ENCODE peak calls at places on chromosome 5, in six cellular contexts. A, X, S, L, V and N are unnamed samples.
A peak's percentile ranks its signal among the peaks of the same experiment; 100 is the strongest.

GRCh38 chr5:158297002-158297527 is 438.1 kb upstream of the CLINT1 start:
- DNase-seq in L (no peak), A (no peak), V (no peak), S (no peak), X (no peak), N (no peak)

GRCh38 chr5:149614034-149614907 is 33.0 kb downstream of the ARHGEF37 start:
- DNase-seq in A (no peak), X (no peak), V (no peak), S (no peak), L (no peak), N (no peak)

GRCh38 chr5:56737002-56737621 is 78.2 kb upstream of the MAP3K1 start:
- DNase-seq in A (no peak), L (no peak), X (no peak), S (peak; percentile 44), V (peak; percentile 3), N (no peak)

GRCh38 chr5:155564541-155564940 is 551.0 kb downstream of the KIF4B start:
- DNase-seq in L (no peak), S (no peak), X (no peak), V (no peak), A (no peak), N (no peak)

GRCh38 chr5:33409435-33410146 is 31.2 kb upstream of the TARS1 start:
- DNase-seq in X (no peak), V (no peak), A (no peak), S (peak; percentile 53), L (no peak), N (peak; percentile 34)

GRCh38 chr5:151870820-151871219 is 53.8 kb downstream of the GLRA1 start:
- DNase-seq in S (peak; percentile 75), V (no peak), A (no peak), X (peak; percentile 15), L (no peak), N (peak; percentile 14)

GRCh38 chr5:149581192-149581861 is at the start of gene ARHGEF37:
- DNase-seq in S (peak; percentile 74), V (peak; percentile 70), L (peak; percentile 22), X (peak; percentile 69), A (peak; percentile 78), N (no peak)

GRCh38 chr5:147193123-147193522 is 41.7 kb upstream of the STK32A start:
- DNase-seq in L (no peak), A (no peak), X (no peak), S (no peak), V (no peak), N (no peak)

GRCh38 chr5:180090769-180091546 is 19.4 kb upstream of the RNF130 start:
- DNase-seq in S (peak; percentile 56), L (no peak), A (no peak), X (no peak), V (no peak), N (no peak)

GRCh38 chr5:108193021-108193795 is 188.7 kb downstream of the FBXL17 start:
- DNase-seq in L (no peak), V (no peak), A (no peak), S (peak; percentile 70), X (peak; percentile 36), N (peak; percentile 46)

GRCh38 chr5:5203441-5203840 is 63.3 kb downstream of the ADAMTS16 start:
- DNase-seq in V (no peak), L (no peak), S (no peak), A (no peak), X (no peak), N (no peak)

GRCh38 chr5:151030377-151030776 is 10.0 kb downstream of the GPX3 start:
- DNase-seq in L (no peak), X (peak; percentile 55), V (no peak), S (no peak), A (no peak), N (no peak)

GRCh38 chr5:177425801-177426565 is 493 bp upstream of the GRK6 start:
- DNase-seq in X (peak; percentile 99), S (peak; percentile 100), L (peak; percentile 98), V (peak; percentile 99), A (peak; percentile 100), N (peak; percentile 100)

GRCh38 chr5:34447424-34447823 is 208.7 kb upstream of the RAI14 start:
- DNase-seq in L (no peak), X (no peak), A (no peak), S (no peak), V (no peak), N (no peak)

GRCh38 chr5:180795771-180796313 is 6.8 kb downstream of the MGAT1 start:
- DNase-seq in A (no peak), L (no peak), X (no peak), V (no peak), S (no peak), N (no peak)

GRCh38 chr5:146667633-146668032 is 151.6 kb upstream of the GPR151 start:
- DNase-seq in S (peak; percentile 70), V (no peak), L (no peak), X (peak; percentile 16), A (no peak), N (peak; percentile 4)

GRCh38 chr5:37197340-37198050 is 51.7 kb downstream of the CPLANE1 start:
- DNase-seq in V (no peak), A (no peak), X (peak; percentile 10), L (no peak), S (peak; percentile 34), N (no peak)

GRCh38 chr5:154267516-154267915 is 77.0 kb downstream of the GALNT10 start:
- DNase-seq in V (no peak), A (no peak), L (no peak), X (no peak), S (peak; percentile 67), N (no peak)

GRCh38 chr5:173963107-173963506 is 25.9 kb upstream of the C5orf47 start:
- DNase-seq in L (no peak), S (peak; percentile 83), X (peak; percentile 82), A (no peak), V (no peak), N (no peak)

GRCh38 chr5:139641116-139642080 is 6.8 kb upstream of the CXXC5 start:
- DNase-seq in L (no peak), A (no peak), V (no peak), S (no peak), X (peak; percentile 4), N (no peak)